ENCODE peak calls at places on chromosomes 13 and 19, in ten cellular contexts. One of them, this sample, is unnamed.

GRCh38 chr19:367561-367960 is 23.0 kb upstream of the MIER2 start:
- DNase-seq in activated effector memory CD4-positive, alpha-beta T cell treated with Interleukin-2 at 50 U/mL for 16 hours: no peak
- DNase-seq in heart left ventricle: no peak
- DNase-seq in NCI-H345: no peak
- DNase-seq in COR-L47: no peak
- DNase-seq in Kasumi-1: no peak
- DNase-seq in EH: no peak
- DNase-seq in stimulated activated CD4-positive, alpha-beta T cell treated with anti-CD3 and anti-CD28 coated beads, Interleukin-15, amount 100 ng/mL, for 1 hour: no peak
- DNase-seq in MV-4-11: peak
- DNase-seq in AG04450: no peak
- DNase-seq in this sample: no peak

GRCh38 chr13:83881031-83881727 is 1.1 kb downstream of the SLITRK1 start:
- DNase-seq in activated effector memory CD4-positive, alpha-beta T cell treated with Interleukin-2 at 50 U/mL for 16 hours: no peak
- DNase-seq in heart left ventricle: no peak
- DNase-seq in NCI-H345: no peak
- DNase-seq in COR-L47: peak
- DNase-seq in Kasumi-1: no peak
- DNase-seq in EH: peak
- DNase-seq in stimulated activated CD4-positive, alpha-beta T cell treated with anti-CD3 and anti-CD28 coated beads, Interleukin-15, amount 100 ng/mL, for 1 hour: no peak
- DNase-seq in MV-4-11: no peak
- DNase-seq in AG04450: no peak
- DNase-seq in this sample: no peak

GRCh38 chr19:7541481-7541824 is 5.9 kb downstream of the PNPLA6 start:
- DNase-seq in activated effector memory CD4-positive, alpha-beta T cell treated with Interleukin-2 at 50 U/mL for 16 hours: no peak
- DNase-seq in heart left ventricle: no peak
- DNase-seq in NCI-H345: no peak
- DNase-seq in COR-L47: no peak
- DNase-seq in Kasumi-1: no peak
- DNase-seq in EH: no peak
- DNase-seq in stimulated activated CD4-positive, alpha-beta T cell treated with anti-CD3 and anti-CD28 coated beads, Interleukin-15, amount 100 ng/mL, for 1 hour: no peak
- DNase-seq in MV-4-11: no peak
- DNase-seq in AG04450: no peak
- DNase-seq in this sample: no peak

GRCh38 chr19:50721441-50722137 is 1.6 kb upstream of the CLEC11A start:
- DNase-seq in activated effector memory CD4-positive, alpha-beta T cell treated with Interleukin-2 at 50 U/mL for 16 hours: no peak
- DNase-seq in heart left ventricle: no peak
- DNase-seq in NCI-H345: no peak
- DNase-seq in COR-L47: no peak
- DNase-seq in Kasumi-1: no peak
- DNase-seq in EH: peak
- DNase-seq in stimulated activated CD4-positive, alpha-beta T cell treated with anti-CD3 and anti-CD28 coated beads, Interleukin-15, amount 100 ng/mL, for 1 hour: no peak
- DNase-seq in MV-4-11: no peak
- DNase-seq in AG04450: no peak
- DNase-seq in this sample: no peak

GRCh38 chr13:113413178-113413897 is 40.0 kb downstream of the ADPRHL1 start:
- DNase-seq in activated effector memory CD4-positive, alpha-beta T cell treated with Interleukin-2 at 50 U/mL for 16 hours: no peak
- DNase-seq in heart left ventricle: peak
- DNase-seq in NCI-H345: no peak
- DNase-seq in COR-L47: no peak
- DNase-seq in Kasumi-1: no peak
- DNase-seq in EH: peak
- DNase-seq in stimulated activated CD4-positive, alpha-beta T cell treated with anti-CD3 and anti-CD28 coated beads, Interleukin-15, amount 100 ng/mL, for 1 hour: no peak
- DNase-seq in MV-4-11: no peak
- DNase-seq in AG04450: no peak
- DNase-seq in this sample: no peak

GRCh38 chr19:28019901-28020300 is 1193.0 kb downstream of the UQCRFS1 start:
- DNase-seq in activated effector memory CD4-positive, alpha-beta T cell treated with Interleukin-2 at 50 U/mL for 16 hours: no peak
- DNase-seq in heart left ventricle: no peak
- DNase-seq in NCI-H345: no peak
- DNase-seq in COR-L47: no peak
- DNase-seq in Kasumi-1: no peak
- DNase-seq in EH: no peak
- DNase-seq in stimulated activated CD4-positive, alpha-beta T cell treated with anti-CD3 and anti-CD28 coated beads, Interleukin-15, amount 100 ng/mL, for 1 hour: no peak
- DNase-seq in MV-4-11: no peak
- DNase-seq in AG04450: no peak
- DNase-seq in this sample: no peak

GRCh38 chr13:67156718-67157049 is 73.5 kb downstream of the PCDH9 start:
- DNase-seq in activated effector memory CD4-positive, alpha-beta T cell treated with Interleukin-2 at 50 U/mL for 16 hours: no peak
- DNase-seq in heart left ventricle: no peak
- DNase-seq in NCI-H345: no peak
- DNase-seq in COR-L47: no peak
- DNase-seq in Kasumi-1: no peak
- DNase-seq in EH: no peak
- DNase-seq in stimulated activated CD4-positive, alpha-beta T cell treated with anti-CD3 and anti-CD28 coated beads, Interleukin-15, amount 100 ng/mL, for 1 hour: no peak
- DNase-seq in MV-4-11: no peak
- DNase-seq in AG04450: no peak
- DNase-seq in this sample: no peak

GRCh38 chr19:16645140-16645539 is 14.8 kb downstream of the SMIM7 start:
- DNase-seq in activated effector memory CD4-positive, alpha-beta T cell treated with Interleukin-2 at 50 U/mL for 16 hours: no peak
- DNase-seq in heart left ventricle: no peak
- DNase-seq in NCI-H345: no peak
- DNase-seq in COR-L47: no peak
- DNase-seq in Kasumi-1: no peak
- DNase-seq in EH: no peak
- DNase-seq in stimulated activated CD4-positive, alpha-beta T cell treated with anti-CD3 and anti-CD28 coated beads, Interleukin-15, amount 100 ng/mL, for 1 hour: no peak
- DNase-seq in MV-4-11: no peak
- DNase-seq in AG04450: no peak
- DNase-seq in this sample: no peak

GRCh38 chr13:45207319-45207718 is 6.5 kb upstream of the KCTD4 start:
- DNase-seq in activated effector memory CD4-positive, alpha-beta T cell treated with Interleukin-2 at 50 U/mL for 16 hours: no peak
- DNase-seq in heart left ventricle: no peak
- DNase-seq in NCI-H345: peak
- DNase-seq in COR-L47: no peak
- DNase-seq in Kasumi-1: no peak
- DNase-seq in EH: no peak
- DNase-seq in stimulated activated CD4-positive, alpha-beta T cell treated with anti-CD3 and anti-CD28 coated beads, Interleukin-15, amount 100 ng/mL, for 1 hour: no peak
- DNase-seq in MV-4-11: no peak
- DNase-seq in AG04450: no peak
- DNase-seq in this sample: no peak

GRCh38 chr19:50460161-50460765 is 16.0 kb upstream of the EMC10 start:
- DNase-seq in activated effector memory CD4-positive, alpha-beta T cell treated with Interleukin-2 at 50 U/mL for 16 hours: no peak
- DNase-seq in heart left ventricle: no peak
- DNase-seq in NCI-H345: no peak
- DNase-seq in COR-L47: no peak
- DNase-seq in Kasumi-1: no peak
- DNase-seq in EH: peak
- DNase-seq in stimulated activated CD4-positive, alpha-beta T cell treated with anti-CD3 and anti-CD28 coated beads, Interleukin-15, amount 100 ng/mL, for 1 hour: no peak
- DNase-seq in MV-4-11: peak
- DNase-seq in AG04450: no peak
- DNase-seq in this sample: no peak

GRCh38 chr13:98570929-98571372 is 6.0 kb downstream of the STK24 start:
- DNase-seq in activated effector memory CD4-positive, alpha-beta T cell treated with Interleukin-2 at 50 U/mL for 16 hours: peak
- DNase-seq in heart left ventricle: peak
- DNase-seq in NCI-H345: no peak
- DNase-seq in COR-L47: no peak
- DNase-seq in Kasumi-1: no peak
- DNase-seq in EH: peak
- DNase-seq in stimulated activated CD4-positive, alpha-beta T cell treated with anti-CD3 and anti-CD28 coated beads, Interleukin-15, amount 100 ng/mL, for 1 hour: no peak
- DNase-seq in MV-4-11: peak
- DNase-seq in AG04450: no peak
- DNase-seq in this sample: no peak

GRCh38 chr13:90545070-90545840 is 802.2 kb upstream of the MIR17HG start:
- DNase-seq in activated effector memory CD4-positive, alpha-beta T cell treated with Interleukin-2 at 50 U/mL for 16 hours: no peak
- DNase-seq in heart left ventricle: no peak
- DNase-seq in NCI-H345: peak
- DNase-seq in COR-L47: no peak
- DNase-seq in Kasumi-1: peak
- DNase-seq in EH: peak
- DNase-seq in stimulated activated CD4-positive, alpha-beta T cell treated with anti-CD3 and anti-CD28 coated beads, Interleukin-15, amount 100 ng/mL, for 1 hour: no peak
- DNase-seq in MV-4-11: no peak
- DNase-seq in AG04450: no peak
- DNase-seq in this sample: no peak

GRCh38 chr13:44609137-44609536 is 33.0 kb upstream of the TSC22D1 start:
- DNase-seq in activated effector memory CD4-positive, alpha-beta T cell treated with Interleukin-2 at 50 U/mL for 16 hours: no peak
- DNase-seq in heart left ventricle: no peak
- DNase-seq in NCI-H345: no peak
- DNase-seq in COR-L47: no peak
- DNase-seq in Kasumi-1: no peak
- DNase-seq in EH: no peak
- DNase-seq in stimulated activated CD4-positive, alpha-beta T cell treated with anti-CD3 and anti-CD28 coated beads, Interleukin-15, amount 100 ng/mL, for 1 hour: no peak
- DNase-seq in MV-4-11: no peak
- DNase-seq in AG04450: no peak
- DNase-seq in this sample: no peak

GRCh38 chr13:89136678-89137077 is 1465.5 kb downstream of the SLITRK5 start:
- DNase-seq in activated effector memory CD4-positive, alpha-beta T cell treated with Interleukin-2 at 50 U/mL for 16 hours: no peak
- DNase-seq in heart left ventricle: no peak
- DNase-seq in NCI-H345: no peak
- DNase-seq in COR-L47: no peak
- DNase-seq in Kasumi-1: no peak
- DNase-seq in EH: no peak
- DNase-seq in stimulated activated CD4-positive, alpha-beta T cell treated with anti-CD3 and anti-CD28 coated beads, Interleukin-15, amount 100 ng/mL, for 1 hour: no peak
- DNase-seq in MV-4-11: no peak
- DNase-seq in AG04450: no peak
- DNase-seq in this sample: no peak

GRCh38 chr13:59681630-59682311 is 482.0 kb downstream of the DIAPH3 start:
- DNase-seq in activated effector memory CD4-positive, alpha-beta T cell treated with Interleukin-2 at 50 U/mL for 16 hours: no peak
- DNase-seq in heart left ventricle: no peak
- DNase-seq in NCI-H345: no peak
- DNase-seq in COR-L47: no peak
- DNase-seq in Kasumi-1: no peak
- DNase-seq in EH: peak
- DNase-seq in stimulated activated CD4-positive, alpha-beta T cell treated with anti-CD3 and anti-CD28 coated beads, Interleukin-15, amount 100 ng/mL, for 1 hour: no peak
- DNase-seq in MV-4-11: no peak
- DNase-seq in AG04450: no peak
- DNase-seq in this sample: no peak

GRCh38 chr13:111066544-111066943 is 48.6 kb upstream of the ARHGEF7 start:
- DNase-seq in activated effector memory CD4-positive, alpha-beta T cell treated with Interleukin-2 at 50 U/mL for 16 hours: no peak
- DNase-seq in heart left ventricle: peak
- DNase-seq in NCI-H345: no peak
- DNase-seq in COR-L47: no peak
- DNase-seq in Kasumi-1: no peak
- DNase-seq in EH: no peak
- DNase-seq in stimulated activated CD4-positive, alpha-beta T cell treated with anti-CD3 and anti-CD28 coated beads, Interleukin-15, amount 100 ng/mL, for 1 hour: no peak
- DNase-seq in MV-4-11: no peak
- DNase-seq in AG04450: no peak
- DNase-seq in this sample: no peak

GRCh38 chr19:22935151-22935550 is 67.8 kb downstream of the ZNF728 start:
- DNase-seq in activated effector memory CD4-positive, alpha-beta T cell treated with Interleukin-2 at 50 U/mL for 16 hours: no peak
- DNase-seq in heart left ventricle: no peak
- DNase-seq in NCI-H345: no peak
- DNase-seq in COR-L47: no peak
- DNase-seq in Kasumi-1: no peak
- DNase-seq in EH: no peak
- DNase-seq in stimulated activated CD4-positive, alpha-beta T cell treated with anti-CD3 and anti-CD28 coated beads, Interleukin-15, amount 100 ng/mL, for 1 hour: no peak
- DNase-seq in MV-4-11: no peak
- DNase-seq in AG04450: no peak
- DNase-seq in this sample: no peak

GRCh38 chr19:4057913-4058695 is 8.6 kb downstream of the ZBTB7A start:
- DNase-seq in activated effector memory CD4-positive, alpha-beta T cell treated with Interleukin-2 at 50 U/mL for 16 hours: peak
- DNase-seq in heart left ventricle: peak
- DNase-seq in NCI-H345: no peak
- DNase-seq in COR-L47: no peak
- DNase-seq in Kasumi-1: peak
- DNase-seq in EH: peak
- DNase-seq in stimulated activated CD4-positive, alpha-beta T cell treated with anti-CD3 and anti-CD28 coated beads, Interleukin-15, amount 100 ng/mL, for 1 hour: peak
- DNase-seq in MV-4-11: peak
- DNase-seq in AG04450: peak
- DNase-seq in this sample: no peak

GRCh38 chr19:52991484-52991883 is 22.2 kb upstream of the ERVV-1 start:
- DNase-seq in activated effector memory CD4-positive, alpha-beta T cell treated with Interleukin-2 at 50 U/mL for 16 hours: no peak
- DNase-seq in heart left ventricle: no peak
- DNase-seq in NCI-H345: no peak
- DNase-seq in COR-L47: no peak
- DNase-seq in Kasumi-1: no peak
- DNase-seq in EH: peak
- DNase-seq in stimulated activated CD4-positive, alpha-beta T cell treated with anti-CD3 and anti-CD28 coated beads, Interleukin-15, amount 100 ng/mL, for 1 hour: no peak
- DNase-seq in MV-4-11: no peak
- DNase-seq in AG04450: no peak
- DNase-seq in this sample: no peak

GRCh38 chr13:110411316-110412105 is 104.4 kb downstream of the COL4A2 start:
- DNase-seq in activated effector memory CD4-positive, alpha-beta T cell treated with Interleukin-2 at 50 U/mL for 16 hours: no peak
- DNase-seq in heart left ventricle: no peak
- DNase-seq in NCI-H345: no peak
- DNase-seq in COR-L47: no peak
- DNase-seq in Kasumi-1: no peak
- DNase-seq in EH: peak
- DNase-seq in stimulated activated CD4-positive, alpha-beta T cell treated with anti-CD3 and anti-CD28 coated beads, Interleukin-15, amount 100 ng/mL, for 1 hour: no peak
- DNase-seq in MV-4-11: no peak
- DNase-seq in AG04450: no peak
- DNase-seq in this sample: no peak

GRCh38 chr13:93535256-93535655 is 308.6 kb downstream of the GPC6 start:
- DNase-seq in activated effector memory CD4-positive, alpha-beta T cell treated with Interleukin-2 at 50 U/mL for 16 hours: no peak
- DNase-seq in heart left ventricle: no peak
- DNase-seq in NCI-H345: no peak
- DNase-seq in COR-L47: no peak
- DNase-seq in Kasumi-1: no peak
- DNase-seq in EH: peak
- DNase-seq in stimulated activated CD4-positive, alpha-beta T cell treated with anti-CD3 and anti-CD28 coated beads, Interleukin-15, amount 100 ng/mL, for 1 hour: no peak
- DNase-seq in MV-4-11: no peak
- DNase-seq in AG04450: no peak
- DNase-seq in this sample: no peak

GRCh38 chr19:8459520-8460260 is 14.9 kb downstream of the HNRNPM start:
- DNase-seq in activated effector memory CD4-positive, alpha-beta T cell treated with Interleukin-2 at 50 U/mL for 16 hours: no peak
- DNase-seq in heart left ventricle: no peak
- DNase-seq in NCI-H345: no peak
- DNase-seq in COR-L47: no peak
- DNase-seq in Kasumi-1: no peak
- DNase-seq in EH: peak
- DNase-seq in stimulated activated CD4-positive, alpha-beta T cell treated with anti-CD3 and anti-CD28 coated beads, Interleukin-15, amount 100 ng/mL, for 1 hour: no peak
- DNase-seq in MV-4-11: no peak
- DNase-seq in AG04450: peak
- DNase-seq in this sample: no peak

GRCh38 chr19:50500060-50500752 is 10.8 kb downstream of the JOSD2 start:
- DNase-seq in activated effector memory CD4-positive, alpha-beta T cell treated with Interleukin-2 at 50 U/mL for 16 hours: no peak
- DNase-seq in heart left ventricle: peak
- DNase-seq in NCI-H345: peak
- DNase-seq in COR-L47: peak
- DNase-seq in Kasumi-1: no peak
- DNase-seq in EH: no peak
- DNase-seq in stimulated activated CD4-positive, alpha-beta T cell treated with anti-CD3 and anti-CD28 coated beads, Interleukin-15, amount 100 ng/mL, for 1 hour: no peak
- DNase-seq in MV-4-11: no peak
- DNase-seq in AG04450: no peak
- DNase-seq in this sample: no peak

GRCh38 chr19:58396691-58397532 is 1.5 kb downstream of the RNF225 start:
- DNase-seq in activated effector memory CD4-positive, alpha-beta T cell treated with Interleukin-2 at 50 U/mL for 16 hours: no peak
- DNase-seq in heart left ventricle: no peak
- DNase-seq in NCI-H345: no peak
- DNase-seq in COR-L47: no peak
- DNase-seq in Kasumi-1: no peak
- DNase-seq in EH: no peak
- DNase-seq in stimulated activated CD4-positive, alpha-beta T cell treated with anti-CD3 and anti-CD28 coated beads, Interleukin-15, amount 100 ng/mL, for 1 hour: no peak
- DNase-seq in MV-4-11: no peak
- DNase-seq in AG04450: no peak
- DNase-seq in this sample: no peak

GRCh38 chr19:30178721-30179402 is 193.3 kb upstream of the ZNF536 start:
- DNase-seq in activated effector memory CD4-positive, alpha-beta T cell treated with Interleukin-2 at 50 U/mL for 16 hours: no peak
- DNase-seq in heart left ventricle: no peak
- DNase-seq in NCI-H345: no peak
- DNase-seq in COR-L47: no peak
- DNase-seq in Kasumi-1: no peak
- DNase-seq in EH: no peak
- DNase-seq in stimulated activated CD4-positive, alpha-beta T cell treated with anti-CD3 and anti-CD28 coated beads, Interleukin-15, amount 100 ng/mL, for 1 hour: no peak
- DNase-seq in MV-4-11: no peak
- DNase-seq in AG04450: no peak
- DNase-seq in this sample: no peak

GRCh38 chr19:47725759-47726401 is 12.7 kb downstream of the EHD2 start:
- DNase-seq in activated effector memory CD4-positive, alpha-beta T cell treated with Interleukin-2 at 50 U/mL for 16 hours: no peak
- DNase-seq in heart left ventricle: no peak
- DNase-seq in NCI-H345: no peak
- DNase-seq in COR-L47: no peak
- DNase-seq in Kasumi-1: no peak
- DNase-seq in EH: no peak
- DNase-seq in stimulated activated CD4-positive, alpha-beta T cell treated with anti-CD3 and anti-CD28 coated beads, Interleukin-15, amount 100 ng/mL, for 1 hour: no peak
- DNase-seq in MV-4-11: peak
- DNase-seq in AG04450: no peak
- DNase-seq in this sample: no peak

GRCh38 chr13:109783815-109784589 is 2.4 kb downstream of the IRS2 start:
- DNase-seq in activated effector memory CD4-positive, alpha-beta T cell treated with Interleukin-2 at 50 U/mL for 16 hours: no peak
- DNase-seq in heart left ventricle: peak
- DNase-seq in NCI-H345: no peak
- DNase-seq in COR-L47: no peak
- DNase-seq in Kasumi-1: no peak
- DNase-seq in EH: no peak
- DNase-seq in stimulated activated CD4-positive, alpha-beta T cell treated with anti-CD3 and anti-CD28 coated beads, Interleukin-15, amount 100 ng/mL, for 1 hour: no peak
- DNase-seq in MV-4-11: no peak
- DNase-seq in AG04450: no peak
- DNase-seq in this sample: no peak